ENCODE peak calls at places on chromosomes 2 and 18, in four cellular contexts. One of them, this sample, is unnamed. For H3K4me1 and H3K36me3, the result is how much of the 10 kb centered on the place peaks cover.

GRCh38 chr2:39217192-39217550 is 26.6 kb downstream of the CDKL4 start:
- DNase-seq in tibial artery: no peak
- DNase-seq in transverse colon: no peak
- DNase-seq in K562: no peak
- DNase-seq in this sample: no peak

GRCh38 chr2:240460781-240461431 is 25.4 kb downstream of the GPC1 start:
- DNase-seq in tibial artery: no peak
- DNase-seq in transverse colon: peak
- DNase-seq in K562: no peak
- DNase-seq in this sample: peak

GRCh38 chr2:19214682-19215391 is 143.6 kb downstream of the OSR1 start:
- DNase-seq in tibial artery: no peak
- DNase-seq in transverse colon: no peak
- DNase-seq in K562: no peak
- DNase-seq in this sample: no peak

GRCh38 chr2:140814141-140814540 is 1316.7 kb downstream of the LRP1B start:
- DNase-seq in tibial artery: no peak
- DNase-seq in transverse colon: no peak
- DNase-seq in K562: no peak
- DNase-seq in this sample: no peak

GRCh38 chr18:23992119-23992940 is 22.2 kb upstream of the TTC39C start:
- DNase-seq in tibial artery: no peak
- DNase-seq in transverse colon: no peak
- DNase-seq in K562: no peak
- DNase-seq in this sample: no peak

GRCh38 chr2:137969418-137969765 is 5.1 kb downstream of the HNMT start:
- DNase-seq in tibial artery: no peak
- DNase-seq in transverse colon: no peak
- DNase-seq in K562: no peak
- DNase-seq in this sample: no peak

GRCh38 chr2:170525566-170525900 is 189.6 kb upstream of the SP5 start:
- DNase-seq in tibial artery: peak
- DNase-seq in transverse colon: peak
- DNase-seq in K562: no peak
- DNase-seq in this sample: no peak

GRCh38 chr2:55907686-55908085 is 15.9 kb downstream of the EFEMP1 start:
- DNase-seq in tibial artery: no peak
- DNase-seq in transverse colon: no peak
- DNase-seq in K562: no peak
- DNase-seq in this sample: no peak

GRCh38 chr2:155368934-155369333 is 670.4 kb downstream of the KCNJ3 start:
- DNase-seq in tibial artery: no peak
- DNase-seq in transverse colon: no peak
- DNase-seq in K562: no peak
- DNase-seq in this sample: no peak

GRCh38 chr2:150280255-150280654 is 207.2 kb downstream of the RND3 start:
- DNase-seq in tibial artery: peak
- DNase-seq in transverse colon: no peak
- DNase-seq in K562: no peak
- DNase-seq in this sample: no peak

GRCh38 chr2:228273159-228273558 is 91.7 kb upstream of the SPHKAP start:
- DNase-seq in tibial artery: no peak
- DNase-seq in transverse colon: no peak
- DNase-seq in K562: no peak
- DNase-seq in this sample: no peak

GRCh38 chr2:31354837-31355236 is 59.7 kb downstream of the XDH start:
- DNase-seq in tibial artery: no peak
- DNase-seq in transverse colon: no peak
- DNase-seq in K562: no peak
- DNase-seq in this sample: no peak

GRCh38 chr2:1115843-1116539 is 165.3 kb downstream of the SNTG2 start:
- DNase-seq in tibial artery: no peak
- DNase-seq in transverse colon: no peak
- DNase-seq in K562: no peak
- DNase-seq in this sample: no peak

GRCh38 chr2:241376808-241377207 is 20.7 kb downstream of the FARP2 start:
- DNase-seq in tibial artery: no peak
- DNase-seq in transverse colon: no peak
- DNase-seq in K562: no peak
- DNase-seq in this sample: no peak

GRCh38 chr18:23626451-23627279 is 36.0 kb downstream of the ANKRD29 start:
- DNase-seq in tibial artery: no peak
- DNase-seq in transverse colon: no peak
- DNase-seq in K562: no peak
- DNase-seq in this sample: no peak

GRCh38 chr2:177271981-177272666 is 7.6 kb upstream of the NFE2L2 start:
- DNase-seq in tibial artery: no peak
- DNase-seq in transverse colon: no peak
- DNase-seq in K562: no peak
- DNase-seq in this sample: no peak

GRCh38 chr18:74935411-74935810 is 273.5 kb downstream of the PTGR3 start:
- DNase-seq in tibial artery: no peak
- DNase-seq in transverse colon: no peak
- DNase-seq in K562: no peak
- DNase-seq in this sample: no peak

GRCh38 chr2:75627902-75628504 is 18.6 kb upstream of the MRPL19 start:
- DNase-seq in tibial artery: peak
- DNase-seq in transverse colon: peak
- DNase-seq in K562: peak
- DNase-seq in this sample: peak

GRCh38 chr2:146615778-146616177 is 1229.1 kb upstream of the ACVR2A start:
- DNase-seq in tibial artery: no peak
- DNase-seq in transverse colon: no peak
- DNase-seq in K562: no peak
- DNase-seq in this sample: no peak

GRCh38 chr2:229728360-229728759 is 14.0 kb upstream of the DNER start:
- DNase-seq in tibial artery: no peak
- DNase-seq in transverse colon: no peak
- DNase-seq in K562: no peak
- DNase-seq in this sample: no peak

GRCh38 chr2:219836647-219837177 is 209.3 kb downstream of the SLC4A3 start:
- DNase-seq in tibial artery: no peak
- DNase-seq in transverse colon: no peak
- DNase-seq in K562: no peak
- DNase-seq in this sample: peak

GRCh38 chr2:233223059-233223894 is 28.2 kb upstream of the ATG16L1 start:
- DNase-seq in tibial artery: no peak
- DNase-seq in transverse colon: no peak
- DNase-seq in K562: no peak
- DNase-seq in this sample: no peak

GRCh38 chr2:203582468-203582867 is 47.4 kb upstream of the RAPH1 start:
- DNase-seq in tibial artery: no peak
- DNase-seq in transverse colon: no peak
- DNase-seq in K562: no peak
- DNase-seq in this sample: no peak

GRCh38 chr2:106208874-106209273 is 14.8 kb upstream of the UXS1 start:
- DNase-seq in tibial artery: no peak
- DNase-seq in transverse colon: no peak
- DNase-seq in K562: no peak
- DNase-seq in this sample: no peak

GRCh38 chr2:59806486-59806885 is 747.0 kb downstream of the BCL11A start:
- DNase-seq in tibial artery: no peak
- DNase-seq in transverse colon: no peak
- DNase-seq in K562: no peak
- DNase-seq in this sample: no peak

GRCh38 chr2:1550658-1551316 is 137.5 kb downstream of the TPO start:
- DNase-seq in tibial artery: no peak
- DNase-seq in transverse colon: peak
- DNase-seq in K562: peak
- DNase-seq in this sample: peak

GRCh38 chr2:99615247-99615771 is 125.5 kb upstream of the REV1 start:
- DNase-seq in tibial artery: peak
- DNase-seq in transverse colon: no peak
- DNase-seq in K562: no peak
- DNase-seq in this sample: no peak

GRCh38 chr18:54069729-54070128 is 154.7 kb downstream of the MBD2 start:
- DNase-seq in tibial artery: no peak
- DNase-seq in transverse colon: no peak
- DNase-seq in K562: no peak
- DNase-seq in this sample: no peak

GRCh38 chr2:96413067-96413722 is 77.6 kb downstream of the NCAPH start:
- DNase-seq in tibial artery: no peak
- DNase-seq in transverse colon: peak
- DNase-seq in K562: no peak
- DNase-seq in this sample: no peak

GRCh38 chr2:15875969-15876705 is 64.2 kb upstream of the MYCN start:
- DNase-seq in tibial artery: no peak
- DNase-seq in transverse colon: no peak
- DNase-seq in K562: no peak
- DNase-seq in this sample: no peak

GRCh38 chr2:136322436-136322835 is 204.5 kb upstream of the CXCR4 start:
- DNase-seq in tibial artery: no peak
- DNase-seq in transverse colon: no peak
- DNase-seq in K562: no peak
- DNase-seq in this sample: no peak

GRCh38 chr2:136323935-136324334 is 206.0 kb upstream of the CXCR4 start:
- DNase-seq in tibial artery: no peak
- DNase-seq in transverse colon: no peak
- DNase-seq in K562: no peak
- DNase-seq in this sample: no peak

GRCh38 chr2:136325844-136326291 is 207.9 kb upstream of the CXCR4 start:
- DNase-seq in tibial artery: no peak
- DNase-seq in transverse colon: no peak
- DNase-seq in K562: no peak
- DNase-seq in this sample: no peak

GRCh38 chr2:136324966-136325365 is 207.0 kb upstream of the CXCR4 start:
- DNase-seq in tibial artery: no peak
- DNase-seq in transverse colon: no peak
- DNase-seq in K562: no peak
- DNase-seq in this sample: no peak

DNA sequence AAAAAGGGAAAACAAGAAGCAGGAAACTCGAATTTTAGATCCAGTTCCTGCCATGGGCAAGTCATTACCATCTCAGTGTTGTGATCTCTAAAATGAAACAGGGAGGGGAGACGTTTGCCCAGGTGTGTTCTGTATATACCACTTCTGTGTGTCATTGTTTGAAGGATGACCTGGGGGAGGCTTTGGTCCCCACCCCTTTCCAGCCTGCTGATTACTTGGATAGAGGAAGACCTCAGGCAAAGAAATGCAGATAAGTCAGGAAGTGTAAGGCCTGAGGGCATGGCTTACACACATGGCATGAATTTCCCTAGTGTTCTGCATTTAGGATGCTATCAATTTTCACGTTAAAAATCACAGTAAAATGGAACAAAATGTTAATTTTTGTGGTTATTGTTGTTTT is 205.3 kb upstream of the CXCR4 start:
- DNase-seq in tibial artery: no peak
- DNase-seq in transverse colon: no peak
- DNase-seq in K562: no peak
- DNase-seq in this sample: no peak
- H3K4me1 ChIP-seq in tibial artery: under half
- H3K4me1 ChIP-seq in transverse colon: under half
- H3K4me1 ChIP-seq in K562: under half
- H3K4me1 ChIP-seq in this sample: under half

DNA sequence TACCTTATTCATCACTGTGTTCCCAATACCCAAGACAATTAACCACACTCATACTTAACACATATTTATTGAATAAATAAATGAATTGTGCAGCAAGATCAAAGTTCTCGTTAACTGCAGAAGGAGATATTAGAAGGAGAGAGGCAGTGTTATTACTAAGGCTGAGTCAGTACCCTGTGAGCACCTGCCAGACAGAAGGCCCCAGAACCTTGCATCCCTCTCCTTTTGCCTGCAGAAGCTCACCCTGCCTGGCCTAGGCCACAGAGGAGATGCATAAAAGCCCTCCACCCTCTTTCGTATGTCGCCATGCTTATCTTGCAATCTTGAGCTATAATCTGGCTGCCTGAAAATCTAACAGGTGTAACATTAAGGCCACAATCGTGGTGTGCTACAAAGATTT is 20.5 kb upstream of the RNF149 start:
- DNase-seq in tibial artery: no peak
- DNase-seq in transverse colon: no peak
- DNase-seq in K562: no peak
- DNase-seq in this sample: no peak
- H3K4me3 ChIP-seq in tibial artery: no peak
- H3K4me3 ChIP-seq in transverse colon: no peak
- H3K4me3 ChIP-seq in K562: no peak
- H3K4me3 ChIP-seq in this sample: no peak

GRCh38 chr2:26792720-26793119 is 6.9 kb downstream of the CENPA start:
- DNase-seq in tibial artery: no peak
- DNase-seq in transverse colon: no peak
- DNase-seq in K562: no peak
- DNase-seq in this sample: no peak

DNA sequence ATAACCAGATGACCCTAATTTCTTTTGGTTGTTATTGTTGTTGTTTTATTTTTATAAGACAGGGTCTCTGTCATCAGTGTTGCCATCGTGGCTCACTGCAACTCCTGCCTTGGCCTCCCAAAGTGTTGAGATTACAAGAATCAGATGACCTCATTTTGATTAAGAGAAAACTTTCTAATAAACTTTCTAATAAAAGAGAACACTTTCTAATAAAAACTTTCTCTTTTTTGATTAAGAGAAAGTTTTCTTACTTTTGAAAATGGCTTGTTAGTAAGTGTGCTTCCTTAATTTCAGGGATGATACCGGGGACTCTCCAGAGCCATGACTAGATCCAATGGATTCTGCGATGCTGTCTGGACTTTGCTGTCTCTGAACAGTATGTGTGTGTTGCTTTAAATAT is 7.7 kb downstream of the CENPA start:
- DNase-seq in tibial artery: no peak
- DNase-seq in transverse colon: no peak
- DNase-seq in K562: no peak
- DNase-seq in this sample: no peak
- H3K36me3 ChIP-seq in tibial artery: under half
- H3K36me3 ChIP-seq in transverse colon: under half
- H3K36me3 ChIP-seq in K562: half or more
- H3K36me3 ChIP-seq in this sample: half or more

GRCh38 chr2:44635725-44636124 is 274.0 kb downstream of the CAMKMT start:
- DNase-seq in tibial artery: no peak
- DNase-seq in transverse colon: no peak
- DNase-seq in K562: no peak
- DNase-seq in this sample: no peak

GRCh38 chr2:44642123-44642857 is 280.5 kb downstream of the CAMKMT start:
- DNase-seq in tibial artery: no peak
- DNase-seq in transverse colon: no peak
- DNase-seq in K562: no peak
- DNase-seq in this sample: peak

GRCh38 chr2:44632931-44633689 is 271.4 kb downstream of the CAMKMT start:
- DNase-seq in tibial artery: no peak
- DNase-seq in transverse colon: no peak
- DNase-seq in K562: no peak
- DNase-seq in this sample: no peak

GRCh38 chr2:44639399-44639798 is 277.7 kb downstream of the CAMKMT start:
- DNase-seq in tibial artery: no peak
- DNase-seq in transverse colon: no peak
- DNase-seq in K562: no peak
- DNase-seq in this sample: no peak

DNA sequence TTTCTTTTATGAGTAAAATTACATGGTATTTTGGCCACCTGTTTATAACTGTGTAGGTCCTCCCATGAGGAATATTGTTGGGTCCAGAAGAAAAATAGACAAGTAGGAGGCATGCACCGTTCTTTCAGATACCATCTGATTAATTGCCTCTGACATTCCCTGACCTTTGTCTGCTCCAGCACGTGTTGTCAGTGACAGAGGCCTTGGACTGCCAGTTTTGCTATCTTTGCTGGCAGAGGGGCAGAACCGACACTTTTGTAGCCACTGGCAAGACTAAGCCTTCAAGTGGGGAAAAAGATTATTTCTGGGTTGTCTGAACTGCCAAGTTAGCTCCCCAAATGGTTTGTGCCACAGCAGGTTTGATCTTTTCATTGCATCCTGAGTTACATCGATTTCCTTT is 276.9 kb downstream of the CAMKMT start:
- DNase-seq in tibial artery: no peak
- DNase-seq in transverse colon: no peak
- DNase-seq in K562: no peak
- DNase-seq in this sample: peak
- H3K4me1 ChIP-seq in tibial artery: under half
- H3K4me1 ChIP-seq in transverse colon: under half
- H3K4me1 ChIP-seq in K562: under half
- H3K4me1 ChIP-seq in this sample: under half